ENCODE peak calls at places on chromosome 17, in nine cellular contexts. G is coronary artery, D is NCI-H1092, A is tibial nerve, M is COR-L47, U is RPMI7951, J is T-helper 1 cell, B is fibroblast of mammary gland, W is ACHN. K is an unnamed sample.

GRCh38 chr17:17783121-17783824 is 53.5 kb downstream of the SREBF1 start:
- DNase-seq in A (no peak), G (no peak), U (no peak), B (peak), J (peak), M (peak), W (peak), D (peak), K (peak)

GRCh38 chr17:39380144-39380543 is 21.3 kb downstream of the FBXL20 start:
- DNase-seq in G (no peak), A (no peak), D (no peak), W (no peak), J (no peak), B (no peak), M (no peak), U (no peak), K (no peak)

GRCh38 chr17:27203241-27203640 is 90.7 kb upstream of the WSB1 start:
- DNase-seq in A (no peak), M (no peak), B (no peak), D (no peak), W (no peak), G (no peak), U (no peak), J (no peak), K (no peak)

GRCh38 chr17:46742539-46743270 is 75.8 kb downstream of the WNT3 start:
- DNase-seq in A (no peak), D (no peak), B (peak), G (no peak), M (no peak), W (peak), U (peak), J (no peak), K (no peak)

GRCh38 chr17:79742589-79742918 is 11.8 kb downstream of the ENPP7 start:
- DNase-seq in M (no peak), B (no peak), J (no peak), U (no peak), A (no peak), W (no peak), D (no peak), G (no peak), K (no peak)

GRCh38 chr17:49444384-49444783 is 29.7 kb upstream of the PHB1 start:
- DNase-seq in W (no peak), M (no peak), G (no peak), A (no peak), U (no peak), J (no peak), B (no peak), D (no peak), K (no peak)

GRCh38 chr17:56112086-56112485 is 41.2 kb upstream of the ANKFN1 start:
- DNase-seq in B (peak), W (no peak), D (no peak), M (no peak), A (no peak), J (no peak), G (no peak), U (peak), K (no peak)

GRCh38 chr17:65664296-65664695 is 102.8 kb upstream of the AXIN2 start:
- DNase-seq in A (no peak), U (no peak), M (no peak), J (no peak), B (peak), W (no peak), G (no peak), D (no peak), K (no peak)

K was measured in CD8-positive, alpha-beta memory T cell.